ENCODE peak calls at places on chromosomes 4 and X, in four cellular contexts. One of them, this sample, is unnamed.

GRCh38 chrX:115960440-115961084 is 210.0 kb upstream of the AGTR2 start:
- DNase-seq in NB4: no peak
- DNase-seq in neuronal stem cell: no peak
- DNase-seq in PC-9: no peak
- DNase-seq in this sample: no peak

GRCh38 chr4:16607693-16608092 is 290.8 kb downstream of the LDB2 start:
- DNase-seq in NB4: no peak
- DNase-seq in neuronal stem cell: no peak
- DNase-seq in PC-9: no peak
- DNase-seq in this sample: no peak

GRCh38 chr4:81214518-81215218 is 354 bp downstream of the PRKG2 start:
- DNase-seq in neuronal stem cell: peak
- DNase-seq in PC-9: no peak
- DNase-seq in NB4: no peak
- DNase-seq in this sample: no peak

GRCh38 chr4:79042079-79042674 is 102.9 kb upstream of the PAQR3 start:
- DNase-seq in NB4: peak
- DNase-seq in neuronal stem cell: peak
- DNase-seq in PC-9: no peak
- DNase-seq in this sample: peak

GRCh38 chrX:106903291-106903820 is at the start of gene RIPPLY1:
- DNase-seq in NB4: peak
- DNase-seq in PC-9: no peak
- DNase-seq in neuronal stem cell: no peak
- DNase-seq in this sample: no peak

GRCh38 chrX:111779582-111779981 is 96.4 kb upstream of the TRPC5OS start:
- DNase-seq in neuronal stem cell: no peak
- DNase-seq in PC-9: no peak
- DNase-seq in NB4: peak
- DNase-seq in this sample: no peak

GRCh38 chrX:8668797-8669196 is 63.1 kb downstream of the ANOS1 start:
- DNase-seq in NB4: peak
- DNase-seq in neuronal stem cell: no peak
- DNase-seq in PC-9: peak
- DNase-seq in this sample: no peak

GRCh38 chr4:170089274-170089742 is 448 bp downstream of the AADAT start:
- DNase-seq in PC-9: no peak
- DNase-seq in neuronal stem cell: peak
- DNase-seq in NB4: no peak
- DNase-seq in this sample: peak

GRCh38 chr4:961651-962230 is 11.6 kb downstream of the DGKQ start:
- DNase-seq in neuronal stem cell: no peak
- DNase-seq in PC-9: no peak
- DNase-seq in NB4: no peak
- DNase-seq in this sample: no peak

GRCh38 chrX:98379134-98379533 is 1495.4 kb downstream of the RPA4 start:
- DNase-seq in PC-9: no peak
- DNase-seq in NB4: no peak
- DNase-seq in neuronal stem cell: no peak
- DNase-seq in this sample: no peak

GRCh38 chr4:52366625-52367024 is 292.5 kb downstream of the USP46 start:
- DNase-seq in NB4: no peak
- DNase-seq in neuronal stem cell: no peak
- DNase-seq in PC-9: no peak
- DNase-seq in this sample: no peak

GRCh38 chr4:25030283-25031076 is at the start of gene LGI2:
- DNase-seq in NB4: peak
- DNase-seq in neuronal stem cell: peak
- DNase-seq in PC-9: no peak
- DNase-seq in this sample: peak

GRCh38 chr4:25786497-25787065 is 76.2 kb downstream of the SEL1L3 start:
- DNase-seq in PC-9: no peak
- DNase-seq in NB4: no peak
- DNase-seq in neuronal stem cell: no peak
- DNase-seq in this sample: no peak

GRCh38 chrX:119406739-119407138 is 7.6 kb downstream of the SLC25A43 start:
- DNase-seq in PC-9: no peak
- DNase-seq in NB4: no peak
- DNase-seq in neuronal stem cell: no peak
- DNase-seq in this sample: no peak

GRCh38 chr4:144583658-144584057 is 62.3 kb upstream of the HHIP start:
- DNase-seq in PC-9: no peak
- DNase-seq in neuronal stem cell: no peak
- DNase-seq in NB4: no peak
- DNase-seq in this sample: peak

GRCh38 chr4:56739104-56739777 is 58.1 kb upstream of the HOPX start:
- DNase-seq in NB4: no peak
- DNase-seq in neuronal stem cell: no peak
- DNase-seq in PC-9: no peak
- DNase-seq in this sample: peak

GRCh38 chrX:63466690-63467089 is 115.6 kb upstream of the SPIN4 start:
- DNase-seq in PC-9: no peak
- DNase-seq in NB4: peak
- DNase-seq in neuronal stem cell: no peak
- DNase-seq in this sample: no peak

GRCh38 chr4:37604464-37604863 is 81.7 kb downstream of the RELL1 start:
- DNase-seq in neuronal stem cell: no peak
- DNase-seq in PC-9: peak
- DNase-seq in NB4: peak
- DNase-seq in this sample: peak

GRCh38 chrX:155113097-155113496 is 41.8 kb downstream of the BRCC3 start:
- DNase-seq in PC-9: no peak
- DNase-seq in NB4: no peak
- DNase-seq in neuronal stem cell: no peak
- DNase-seq in this sample: no peak

GRCh38 chr4:7134737-7135388 is 57.5 kb upstream of the SORCS2 start:
- DNase-seq in NB4: peak
- DNase-seq in PC-9: no peak
- DNase-seq in neuronal stem cell: no peak
- DNase-seq in this sample: peak

GRCh38 chr4:20538922-20539321 is 161.3 kb upstream of the PACRGL start:
- DNase-seq in PC-9: no peak
- DNase-seq in neuronal stem cell: no peak
- DNase-seq in NB4: no peak
- DNase-seq in this sample: no peak

GRCh38 chr4:159352609-159353008 is 249.7 kb downstream of the RAPGEF2 start:
- DNase-seq in NB4: no peak
- DNase-seq in PC-9: no peak
- DNase-seq in neuronal stem cell: no peak
- DNase-seq in this sample: no peak

DNA sequence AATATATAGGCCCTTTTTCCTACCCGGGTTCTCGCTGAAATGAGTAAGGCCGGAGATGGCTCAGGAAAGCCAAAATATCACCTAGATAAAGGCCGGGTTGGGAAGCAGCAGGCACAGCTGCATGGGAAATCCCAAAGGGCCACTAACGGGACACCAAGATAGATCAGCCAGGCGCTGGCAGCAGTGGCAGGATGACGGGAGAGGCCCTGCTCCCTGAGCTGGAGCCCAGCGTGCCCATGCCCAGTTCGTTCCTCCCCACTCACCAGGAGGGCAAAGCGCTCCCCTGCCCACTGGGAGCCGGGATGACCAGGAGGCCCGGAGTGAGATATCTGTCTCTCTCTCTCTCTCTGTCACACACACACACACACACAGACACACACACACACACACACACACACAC is 109.8 kb downstream of the DCTD start:
- DNase-seq in neuronal stem cell: no peak
- DNase-seq in PC-9: no peak
- DNase-seq in NB4: no peak
- DNase-seq in this sample: no peak
- H3K4me3 ChIP-seq in neuronal stem cell: no peak
- H3K4me3 ChIP-seq in PC-9: no peak
- H3K4me3 ChIP-seq in NB4: no peak
- H3K4me3 ChIP-seq in this sample: no peak

GRCh38 chrX:78106651-78106986 is 2.6 kb downstream of the PGK1 start:
- DNase-seq in PC-9: no peak
- DNase-seq in neuronal stem cell: no peak
- DNase-seq in NB4: no peak
- DNase-seq in this sample: no peak
- H3K4me3 ChIP-seq in PC-9: peak
- H3K4me3 ChIP-seq in neuronal stem cell: no peak
- H3K4me3 ChIP-seq in NB4: peak
- H3K4me3 ChIP-seq in this sample: peak

DNA sequence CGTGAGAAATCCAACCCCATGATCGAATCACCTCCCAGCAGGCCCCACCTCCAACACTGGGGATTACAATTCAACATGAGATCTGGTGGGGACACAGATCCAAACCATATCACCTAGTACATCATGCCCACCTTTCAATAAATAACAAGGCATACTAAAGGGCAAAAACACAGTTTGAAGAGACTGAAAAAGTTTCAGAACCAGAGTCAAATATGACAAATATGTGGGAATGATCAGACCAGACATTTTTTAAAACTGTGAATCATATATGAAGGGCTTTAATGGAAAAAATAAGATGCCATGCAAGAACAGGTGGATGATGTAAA is 167.3 kb downstream of the CAMK2D start:
- DNase-seq in NB4: no peak
- DNase-seq in PC-9: no peak
- DNase-seq in neuronal stem cell: no peak
- DNase-seq in this sample: no peak
- H3K4me3 ChIP-seq in NB4: no peak
- H3K4me3 ChIP-seq in PC-9: no peak
- H3K4me3 ChIP-seq in neuronal stem cell: no peak
- H3K4me3 ChIP-seq in this sample: no peak

DNA sequence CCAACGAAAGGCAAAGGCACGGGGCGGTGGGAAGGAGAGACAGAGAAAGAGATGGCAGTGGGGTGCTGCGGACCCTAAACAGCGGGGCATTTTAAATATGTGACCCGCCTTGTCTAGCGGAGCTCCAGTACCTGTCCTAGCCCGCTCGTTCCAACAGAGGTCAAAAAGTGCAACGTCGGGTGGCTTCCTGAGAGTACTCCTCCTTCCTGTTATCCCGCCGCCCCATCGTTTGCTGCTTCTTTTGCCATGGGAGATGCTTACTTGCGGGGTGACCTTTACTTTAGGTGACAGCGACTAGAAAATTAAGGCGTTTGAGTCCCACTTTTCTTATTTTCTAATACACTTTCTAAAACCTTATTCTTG is 734 bp downstream of the NRK start:
- DNase-seq in PC-9: no peak
- DNase-seq in NB4: no peak
- DNase-seq in neuronal stem cell: no peak
- DNase-seq in this sample: no peak
- H3K4me3 ChIP-seq in PC-9: no peak
- H3K4me3 ChIP-seq in NB4: no peak
- H3K4me3 ChIP-seq in neuronal stem cell: no peak
- H3K4me3 ChIP-seq in this sample: no peak